ENCODE peak calls at places on chromosomes 2 and 18, in nine cellular contexts. One of them, this sample, is unnamed.

GRCh38 chr2:216109962-216110614 is 940 bp downstream of the XRCC5 start:
- DNase-seq in substantia nigra: no peak
- DNase-seq in heart right ventricle: no peak
- DNase-seq in EH: peak
- DNase-seq in heart left ventricle: no peak
- DNase-seq in CD4-positive, alpha-beta T cell: no peak
- DNase-seq in testis: no peak
- DNase-seq in brain pericyte: no peak
- DNase-seq in caudate nucleus: no peak
- DNase-seq in this sample: no peak

GRCh38 chr18:50170004-50170403 is 24.9 kb downstream of the MYO5B start:
- DNase-seq in heart left ventricle: no peak
- DNase-seq in substantia nigra: no peak
- DNase-seq in brain pericyte: no peak
- DNase-seq in CD4-positive, alpha-beta T cell: no peak
- DNase-seq in EH: no peak
- DNase-seq in heart right ventricle: no peak
- DNase-seq in testis: no peak
- DNase-seq in caudate nucleus: no peak
- DNase-seq in this sample: no peak

GRCh38 chr2:207051345-207051959 is 112.1 kb downstream of the CPO start:
- DNase-seq in EH: peak
- DNase-seq in caudate nucleus: no peak
- DNase-seq in testis: no peak
- DNase-seq in brain pericyte: no peak
- DNase-seq in heart left ventricle: no peak
- DNase-seq in CD4-positive, alpha-beta T cell: no peak
- DNase-seq in substantia nigra: no peak
- DNase-seq in heart right ventricle: no peak
- DNase-seq in this sample: no peak

GRCh38 chr2:136122654-136123053 is 4.7 kb upstream of the CXCR4 start:
- DNase-seq in brain pericyte: no peak
- DNase-seq in substantia nigra: no peak
- DNase-seq in heart right ventricle: no peak
- DNase-seq in caudate nucleus: no peak
- DNase-seq in heart left ventricle: no peak
- DNase-seq in testis: no peak
- DNase-seq in EH: no peak
- DNase-seq in CD4-positive, alpha-beta T cell: no peak
- DNase-seq in this sample: no peak

GRCh38 chr18:58525517-58525916 is 103.4 kb downstream of the ALPK2 start:
- DNase-seq in heart left ventricle: no peak
- DNase-seq in CD4-positive, alpha-beta T cell: no peak
- DNase-seq in testis: no peak
- DNase-seq in brain pericyte: no peak
- DNase-seq in heart right ventricle: no peak
- DNase-seq in substantia nigra: no peak
- DNase-seq in EH: peak
- DNase-seq in caudate nucleus: no peak
- DNase-seq in this sample: no peak

GRCh38 chr2:29705636-29706035 is 215.8 kb downstream of the ALK start:
- DNase-seq in heart right ventricle: no peak
- DNase-seq in testis: no peak
- DNase-seq in substantia nigra: no peak
- DNase-seq in brain pericyte: no peak
- DNase-seq in EH: no peak
- DNase-seq in caudate nucleus: no peak
- DNase-seq in CD4-positive, alpha-beta T cell: no peak
- DNase-seq in heart left ventricle: no peak
- DNase-seq in this sample: no peak

GRCh38 chr2:26033270-26033768 is 565 bp upstream of the RAB10 start:
- DNase-seq in EH: peak
- DNase-seq in brain pericyte: peak
- DNase-seq in caudate nucleus: peak
- DNase-seq in heart right ventricle: no peak
- DNase-seq in testis: peak
- DNase-seq in CD4-positive, alpha-beta T cell: no peak
- DNase-seq in substantia nigra: peak
- DNase-seq in heart left ventricle: peak
- DNase-seq in this sample: no peak

GRCh38 chr18:74083071-74083954 is 64.3 kb downstream of the FBXO15 start:
- DNase-seq in EH: peak
- DNase-seq in caudate nucleus: no peak
- DNase-seq in heart right ventricle: no peak
- DNase-seq in testis: no peak
- DNase-seq in heart left ventricle: no peak
- DNase-seq in brain pericyte: no peak
- DNase-seq in substantia nigra: no peak
- DNase-seq in CD4-positive, alpha-beta T cell: peak
- DNase-seq in this sample: no peak

GRCh38 chr18:12278153-12278764 is 24.1 kb downstream of the CIDEA start:
- DNase-seq in caudate nucleus: no peak
- DNase-seq in brain pericyte: no peak
- DNase-seq in substantia nigra: no peak
- DNase-seq in heart right ventricle: no peak
- DNase-seq in testis: no peak
- DNase-seq in heart left ventricle: no peak
- DNase-seq in EH: peak
- DNase-seq in CD4-positive, alpha-beta T cell: no peak
- DNase-seq in this sample: no peak

GRCh38 chr2:218369374-218369773 is 12.7 kb upstream of the SLC11A1 start:
- DNase-seq in brain pericyte: no peak
- DNase-seq in EH: no peak
- DNase-seq in testis: no peak
- DNase-seq in substantia nigra: no peak
- DNase-seq in caudate nucleus: no peak
- DNase-seq in CD4-positive, alpha-beta T cell: no peak
- DNase-seq in heart right ventricle: no peak
- DNase-seq in heart left ventricle: no peak
- DNase-seq in this sample: no peak

GRCh38 chr2:102238039-102238756 is 51.4 kb downstream of the IL1RL2 start:
- DNase-seq in substantia nigra: no peak
- DNase-seq in heart right ventricle: no peak
- DNase-seq in testis: no peak
- DNase-seq in EH: peak
- DNase-seq in caudate nucleus: no peak
- DNase-seq in brain pericyte: peak
- DNase-seq in heart left ventricle: no peak
- DNase-seq in CD4-positive, alpha-beta T cell: no peak
- DNase-seq in this sample: no peak

GRCh38 chr2:160810406-160810805 is 316.8 kb upstream of the RBMS1 start:
- DNase-seq in CD4-positive, alpha-beta T cell: no peak
- DNase-seq in heart right ventricle: no peak
- DNase-seq in caudate nucleus: no peak
- DNase-seq in brain pericyte: no peak
- DNase-seq in testis: no peak
- DNase-seq in heart left ventricle: no peak
- DNase-seq in EH: no peak
- DNase-seq in substantia nigra: no peak
- DNase-seq in this sample: no peak

GRCh38 chr2:45123521-45124191 is 114.4 kb upstream of the SIX2 start:
- DNase-seq in substantia nigra: no peak
- DNase-seq in CD4-positive, alpha-beta T cell: no peak
- DNase-seq in caudate nucleus: no peak
- DNase-seq in testis: no peak
- DNase-seq in EH: no peak
- DNase-seq in brain pericyte: no peak
- DNase-seq in heart right ventricle: no peak
- DNase-seq in heart left ventricle: no peak
- DNase-seq in this sample: no peak

GRCh38 chr2:157174321-157174720 is 83.2 kb upstream of the GALNT5 start:
- DNase-seq in CD4-positive, alpha-beta T cell: no peak
- DNase-seq in caudate nucleus: no peak
- DNase-seq in heart left ventricle: no peak
- DNase-seq in substantia nigra: no peak
- DNase-seq in heart right ventricle: no peak
- DNase-seq in testis: no peak
- DNase-seq in brain pericyte: no peak
- DNase-seq in EH: peak
- DNase-seq in this sample: no peak

GRCh38 chr18:26071020-26071419 is 19.4 kb downstream of the SS18 start:
- DNase-seq in CD4-positive, alpha-beta T cell: no peak
- DNase-seq in EH: no peak
- DNase-seq in testis: no peak
- DNase-seq in caudate nucleus: no peak
- DNase-seq in substantia nigra: no peak
- DNase-seq in heart left ventricle: no peak
- DNase-seq in heart right ventricle: no peak
- DNase-seq in brain pericyte: no peak
- DNase-seq in this sample: no peak

GRCh38 chr2:240269380-240269779 is 128.9 kb upstream of the OTOS start:
- DNase-seq in caudate nucleus: no peak
- DNase-seq in brain pericyte: no peak
- DNase-seq in heart right ventricle: no peak
- DNase-seq in substantia nigra: no peak
- DNase-seq in testis: no peak
- DNase-seq in heart left ventricle: no peak
- DNase-seq in EH: peak
- DNase-seq in CD4-positive, alpha-beta T cell: no peak
- DNase-seq in this sample: no peak

GRCh38 chr2:140355481-140356090 is 1575.4 kb upstream of the NXPH2 start:
- DNase-seq in substantia nigra: no peak
- DNase-seq in brain pericyte: no peak
- DNase-seq in heart right ventricle: no peak
- DNase-seq in testis: no peak
- DNase-seq in caudate nucleus: no peak
- DNase-seq in CD4-positive, alpha-beta T cell: no peak
- DNase-seq in heart left ventricle: no peak
- DNase-seq in EH: no peak
- DNase-seq in this sample: no peak

GRCh38 chr2:169362346-169363026 is at the start of gene LRP2:
- DNase-seq in substantia nigra: peak
- DNase-seq in EH: no peak
- DNase-seq in CD4-positive, alpha-beta T cell: no peak
- DNase-seq in caudate nucleus: no peak
- DNase-seq in heart right ventricle: no peak
- DNase-seq in brain pericyte: no peak
- DNase-seq in heart left ventricle: no peak
- DNase-seq in testis: peak
- DNase-seq in this sample: peak